ENCODE peak calls at places on chromosomes 16 and 17, in five cellular contexts. One of them, this sample, is unnamed.

GRCh38 chr17:14805348-14805747 is 459.8 kb downstream of the PMP22 start:
- DNase-seq in breast epithelium: no peak
- DNase-seq in stomach: no peak
- DNase-seq in sigmoid colon: no peak
- DNase-seq in HCT116: no peak
- DNase-seq in this sample: no peak

GRCh38 chr17:80782536-80783427 is 208.9 kb upstream of the CHMP6 start:
- DNase-seq in stomach: no peak
- DNase-seq in HCT116: no peak
- DNase-seq in sigmoid colon: peak; percentile 90
- DNase-seq in breast epithelium: peak; percentile 2
- DNase-seq in this sample: no peak

GRCh38 chr16:74492976-74493375 is 71.7 kb upstream of the CLEC18B start:
- DNase-seq in breast epithelium: no peak
- DNase-seq in stomach: no peak
- DNase-seq in sigmoid colon: no peak
- DNase-seq in HCT116: no peak
- DNase-seq in this sample: no peak

GRCh38 chr16:75262104-75262799 is 10.8 kb upstream of the BCAR1 start:
- DNase-seq in stomach: peak; percentile 60
- DNase-seq in sigmoid colon: peak; percentile 71
- DNase-seq in HCT116: no peak
- DNase-seq in breast epithelium: no peak
- DNase-seq in this sample: peak; percentile 77

GRCh38 chr17:29625037-29625750 is 2.5 kb upstream of the CORO6 start:
- DNase-seq in stomach: no peak
- DNase-seq in sigmoid colon: peak; percentile 41
- DNase-seq in HCT116: peak; percentile 43
- DNase-seq in breast epithelium: no peak
- DNase-seq in this sample: no peak

GRCh38 chr17:49624896-49625295 is 49.2 kb downstream of the NXPH3 start:
- DNase-seq in stomach: no peak
- DNase-seq in HCT116: no peak
- DNase-seq in sigmoid colon: no peak
- DNase-seq in breast epithelium: no peak
- DNase-seq in this sample: no peak

GRCh38 chr17:151886-152859 is 14.8 kb downstream of the SCGB1C2 start:
- DNase-seq in HCT116: no peak
- DNase-seq in sigmoid colon: peak; percentile 44
- DNase-seq in breast epithelium: peak; percentile 33
- DNase-seq in stomach: no peak
- DNase-seq in this sample: no peak

GRCh38 chr17:13311301-13311700 is 290.4 kb downstream of the HS3ST3A1 start:
- DNase-seq in sigmoid colon: no peak
- DNase-seq in stomach: no peak
- DNase-seq in breast epithelium: no peak
- DNase-seq in HCT116: no peak
- DNase-seq in this sample: no peak

GRCh38 chr17:12348476-12348875 is 317.2 kb upstream of the MYOCD start:
- DNase-seq in breast epithelium: no peak
- DNase-seq in sigmoid colon: no peak
- DNase-seq in stomach: no peak
- DNase-seq in HCT116: no peak
- DNase-seq in this sample: no peak

GRCh38 chr16:85602831-85603755 is 10.0 kb upstream of the GSE1 start:
- DNase-seq in HCT116: no peak
- DNase-seq in breast epithelium: no peak
- DNase-seq in stomach: peak; percentile 80
- DNase-seq in sigmoid colon: no peak
- DNase-seq in this sample: no peak

GRCh38 chr17:752620-753219 is 656 bp upstream of the GEMIN4 start:
- DNase-seq in breast epithelium: peak; percentile 73
- DNase-seq in stomach: peak; percentile 76
- DNase-seq in HCT116: no peak
- DNase-seq in sigmoid colon: peak; percentile 92
- DNase-seq in this sample: peak; percentile 60

GRCh38 chr17:21548236-21548635 is 144.1 kb upstream of the KCNJ18 start:
- DNase-seq in sigmoid colon: no peak
- DNase-seq in breast epithelium: no peak
- DNase-seq in stomach: no peak
- DNase-seq in HCT116: no peak
- DNase-seq in this sample: no peak

GRCh38 chr17:5516060-5516792 is 29.9 kb downstream of the MIS12 start:
- DNase-seq in breast epithelium: no peak
- DNase-seq in sigmoid colon: no peak
- DNase-seq in HCT116: peak; percentile 66
- DNase-seq in stomach: no peak
- DNase-seq in this sample: no peak

GRCh38 chr16:65658339-65659275 is 536.7 kb upstream of the CDH11 start:
- DNase-seq in HCT116: no peak
- DNase-seq in sigmoid colon: no peak
- DNase-seq in breast epithelium: no peak
- DNase-seq in stomach: no peak
- DNase-seq in this sample: no peak

GRCh38 chr16:10228779-10229178 is 46.6 kb upstream of the GRIN2A start:
- DNase-seq in HCT116: no peak
- DNase-seq in stomach: no peak
- DNase-seq in breast epithelium: no peak
- DNase-seq in sigmoid colon: no peak
- DNase-seq in this sample: no peak

GRCh38 chr16:57606847-57607501 is 21.5 kb upstream of the ADGRG1 start:
- DNase-seq in stomach: peak; percentile 90
- DNase-seq in breast epithelium: no peak
- DNase-seq in HCT116: no peak
- DNase-seq in sigmoid colon: no peak
- DNase-seq in this sample: peak; percentile 51

GRCh38 chr16:84982434-84982833 is 28.9 kb downstream of the ZDHHC7 start:
- DNase-seq in HCT116: no peak
- DNase-seq in breast epithelium: no peak
- DNase-seq in sigmoid colon: no peak
- DNase-seq in stomach: peak; percentile 83
- DNase-seq in this sample: peak; percentile 67

GRCh38 chr17:47686661-47687327 is 7.2 kb upstream of the TBKBP1 start:
- DNase-seq in HCT116: no peak
- DNase-seq in breast epithelium: no peak
- DNase-seq in sigmoid colon: no peak
- DNase-seq in stomach: no peak
- DNase-seq in this sample: no peak

GRCh38 chr16:3954411-3954921 is 74.0 kb upstream of the CREBBP start:
- DNase-seq in stomach: no peak
- DNase-seq in sigmoid colon: peak; percentile 59
- DNase-seq in HCT116: no peak
- DNase-seq in breast epithelium: no peak
- DNase-seq in this sample: no peak

GRCh38 chr16:10610499-10611184 is 30.2 kb upstream of the EMP2 start:
- DNase-seq in breast epithelium: no peak
- DNase-seq in sigmoid colon: no peak
- DNase-seq in HCT116: no peak
- DNase-seq in stomach: no peak
- DNase-seq in this sample: no peak

GRCh38 chr17:66494023-66494803 is 191.8 kb downstream of the PRKCA start:
- DNase-seq in breast epithelium: no peak
- DNase-seq in stomach: no peak
- DNase-seq in HCT116: peak; percentile 61
- DNase-seq in sigmoid colon: no peak
- DNase-seq in this sample: no peak

GRCh38 chr17:80693511-80693910 is 148.9 kb downstream of the RPTOR start:
- DNase-seq in stomach: no peak
- DNase-seq in sigmoid colon: no peak
- DNase-seq in HCT116: no peak
- DNase-seq in breast epithelium: no peak
- DNase-seq in this sample: no peak

GRCh38 chr16:30623558-30624283 is 13.5 kb upstream of the ZNF689 start:
- DNase-seq in sigmoid colon: no peak
- DNase-seq in stomach: no peak
- DNase-seq in HCT116: no peak
- DNase-seq in breast epithelium: peak; percentile 80
- DNase-seq in this sample: no peak

GRCh38 chr17:8108972-8109668 is 9.2 kb downstream of the ALOXE3 start:
- DNase-seq in breast epithelium: no peak
- DNase-seq in stomach: no peak
- DNase-seq in HCT116: no peak
- DNase-seq in sigmoid colon: no peak
- DNase-seq in this sample: no peak

GRCh38 chr17:45342871-45343526 is 26.2 kb upstream of the MAP3K14 start:
- DNase-seq in stomach: no peak
- DNase-seq in HCT116: no peak
- DNase-seq in sigmoid colon: peak; percentile 12
- DNase-seq in breast epithelium: peak; percentile 7
- DNase-seq in this sample: peak; percentile 1

GRCh38 chr17:45342306-45342705 is 25.5 kb upstream of the MAP3K14 start:
- DNase-seq in sigmoid colon: peak; percentile 48
- DNase-seq in stomach: no peak
- DNase-seq in HCT116: no peak
- DNase-seq in breast epithelium: peak; percentile 36
- DNase-seq in this sample: peak; percentile 4

GRCh38 chr17:45339646-45340605 is 23.1 kb upstream of the MAP3K14 start:
- DNase-seq in sigmoid colon: peak; percentile 48
- DNase-seq in breast epithelium: peak; percentile 9
- DNase-seq in HCT116: no peak
- DNase-seq in stomach: no peak
- DNase-seq in this sample: no peak

GRCh38 chr17:45338996-45339535 is 22.2 kb upstream of the MAP3K14 start:
- DNase-seq in breast epithelium: peak; percentile 42
- DNase-seq in HCT116: no peak
- DNase-seq in sigmoid colon: peak; percentile 29
- DNase-seq in stomach: no peak
- DNase-seq in this sample: no peak

DNA sequence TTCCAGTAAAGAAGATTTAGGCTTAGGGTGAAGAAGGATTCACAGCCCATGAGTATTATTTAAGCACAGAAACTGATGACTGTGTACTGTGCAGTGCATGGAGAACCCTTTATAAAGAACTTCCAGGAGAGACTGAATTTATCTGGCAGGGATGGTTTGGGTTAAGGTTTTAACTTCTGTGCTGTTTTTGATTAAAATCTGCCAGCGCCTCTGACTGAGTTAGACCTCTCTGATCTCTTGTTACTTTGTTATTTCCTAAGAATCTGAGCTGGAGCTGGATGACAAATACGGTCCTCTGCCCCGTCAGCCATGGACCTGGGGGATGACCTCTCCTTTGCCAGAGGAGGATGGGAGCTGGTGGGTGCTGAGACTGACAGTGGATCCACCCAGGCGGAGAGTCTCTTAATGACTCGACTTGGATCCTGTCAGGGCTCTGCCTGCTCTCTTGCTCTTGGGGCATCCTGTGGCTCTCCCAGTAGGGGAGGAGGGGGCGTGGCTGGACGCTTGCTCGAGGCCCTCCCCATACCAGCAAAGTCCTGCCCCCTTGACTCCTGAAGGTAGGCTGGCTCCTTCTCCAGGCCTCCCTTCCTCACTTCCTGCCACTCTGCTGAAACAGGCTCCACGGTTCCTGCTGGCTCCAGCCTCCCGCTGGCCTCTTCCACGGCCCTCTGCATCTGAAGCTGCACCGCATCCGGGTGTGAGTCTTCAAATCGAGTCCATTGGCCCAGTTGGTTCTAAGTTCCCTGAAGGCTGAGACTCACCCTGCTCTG is 24.8 kb upstream of the MAP3K14 start:
- DNase-seq in breast epithelium: peak; percentile 52
- DNase-seq in sigmoid colon: peak; percentile 68
- DNase-seq in HCT116: peak; percentile 66
- DNase-seq in stomach: no peak
- DNase-seq in this sample: peak; percentile 7
- TF ChIP-seq POLR2A in breast epithelium: no peak
- TF ChIP-seq POLR2A in sigmoid colon: no peak
- TF ChIP-seq POLR2A in HCT116: peak; percentile 69
- TF ChIP-seq POLR2A in stomach: no peak
- TF ChIP-seq POLR2A in this sample: no peak

DNA sequence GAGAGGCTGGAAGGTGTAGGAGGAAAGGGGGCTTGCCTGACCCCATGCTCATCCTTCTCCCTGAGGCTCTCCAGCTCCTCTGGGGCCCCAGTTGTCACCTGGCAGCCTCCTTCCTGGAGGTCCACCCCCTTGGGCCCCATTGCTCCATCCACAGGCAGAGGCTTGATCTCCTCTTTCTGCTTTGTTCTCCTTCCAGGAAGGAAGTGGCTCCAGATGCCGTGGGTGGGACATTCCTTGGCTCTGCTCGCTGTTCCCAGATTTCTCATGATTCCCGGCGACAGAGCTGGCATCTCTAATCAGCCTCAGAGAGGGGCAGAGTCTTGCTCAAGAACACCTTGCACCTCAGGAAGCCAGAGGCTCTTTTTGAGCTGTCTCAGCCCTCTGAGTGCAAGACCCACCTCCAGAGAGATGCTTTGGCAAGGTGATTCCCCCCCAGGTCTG is 28.5 kb downstream of the CCR7 start:
- DNase-seq in stomach: no peak
- DNase-seq in sigmoid colon: peak; percentile 81
- DNase-seq in breast epithelium: peak; percentile 60
- DNase-seq in HCT116: no peak
- DNase-seq in this sample: no peak
- TF ChIP-seq POLR2AphosphoS5 in stomach: peak; percentile 45
- TF ChIP-seq POLR2AphosphoS5 in sigmoid colon: peak; percentile 42
- TF ChIP-seq POLR2AphosphoS5 in breast epithelium: peak; percentile 75
- TF ChIP-seq POLR2AphosphoS5 in HCT116: no peak
- TF ChIP-seq POLR2AphosphoS5 in this sample: peak; percentile 9

DNA sequence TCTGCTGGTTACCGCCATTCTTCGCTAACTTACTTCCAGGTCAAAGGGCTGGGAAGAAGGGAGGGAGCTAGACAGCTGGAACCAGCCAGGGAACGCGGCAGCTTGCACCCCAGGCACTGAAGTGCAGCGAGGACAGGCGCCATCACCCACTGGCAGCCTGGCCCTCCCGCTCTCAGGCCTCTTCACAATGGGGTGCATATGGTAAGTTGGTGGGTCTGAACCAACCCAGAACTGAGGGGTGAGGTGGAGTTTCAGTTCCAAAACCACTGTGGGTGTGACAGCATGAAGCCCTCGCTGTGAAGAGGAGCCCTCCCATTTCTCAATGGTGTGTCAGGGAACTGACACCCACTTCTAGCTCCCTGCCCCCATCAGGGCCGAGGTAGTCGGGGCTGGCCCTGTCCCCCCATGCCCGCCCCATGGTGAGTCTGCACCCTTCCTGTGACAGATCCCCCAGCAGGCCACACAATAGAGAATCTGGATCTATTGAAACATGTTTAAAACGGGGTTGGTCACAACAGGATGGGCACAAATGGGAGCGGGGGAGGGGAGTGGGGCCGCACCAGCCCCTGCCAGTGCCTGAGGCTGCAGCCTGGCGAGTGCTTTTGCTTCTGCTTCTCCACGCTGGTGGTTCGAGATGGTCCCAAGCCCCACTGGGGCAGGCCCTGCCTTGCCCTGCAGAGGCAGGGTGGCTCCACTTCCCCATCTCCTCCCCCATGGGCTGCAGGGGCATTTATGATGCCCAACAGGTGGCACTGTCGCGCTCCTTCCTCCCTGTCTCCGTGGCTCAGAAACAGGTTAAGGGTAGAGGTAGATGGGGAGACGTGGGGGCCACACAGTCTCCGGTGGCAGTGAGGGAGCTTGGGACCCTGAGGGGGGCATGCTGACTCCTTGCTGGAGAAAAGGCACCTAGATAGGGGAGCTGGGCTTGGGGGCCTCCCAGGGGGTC is 2.3 kb downstream of the LIMD2 start:
- DNase-seq in sigmoid colon: no peak
- DNase-seq in breast epithelium: no peak
- DNase-seq in stomach: peak; percentile 73
- DNase-seq in HCT116: peak; percentile 27
- DNase-seq in this sample: peak; percentile 83
- TF ChIP-seq POLR2A in sigmoid colon: no peak
- TF ChIP-seq POLR2A in breast epithelium: no peak
- TF ChIP-seq POLR2A in stomach: no peak
- TF ChIP-seq POLR2A in HCT116: no peak
- TF ChIP-seq POLR2A in this sample: peak; percentile 20

GRCh38 chr16:89191033-89191900 is 9.1 kb downstream of the SLC22A31 start:
- DNase-seq in breast epithelium: no peak
- DNase-seq in HCT116: no peak
- DNase-seq in stomach: no peak
- DNase-seq in sigmoid colon: no peak
- DNase-seq in this sample: no peak
- TF ChIP-seq POLR2AphosphoS5 in breast epithelium: no peak
- TF ChIP-seq POLR2AphosphoS5 in HCT116: no peak
- TF ChIP-seq POLR2AphosphoS5 in stomach: no peak
- TF ChIP-seq POLR2AphosphoS5 in sigmoid colon: no peak
- TF ChIP-seq POLR2AphosphoS5 in this sample: no peak

This sample was measured in transverse colon.